ENCODE peak calls at places on chromosomes 2 and 18, in six cellular contexts. M is pancreas; V is CD4-positive, alpha-beta T cell; A is right lobe of liver; W is left lung; O is A549. Q is an unnamed sample.

GRCh38 chr18:55501594-55502345 is 86.2 kb downstream of the TCF4 start:
- DNase-seq in M (no peak), V (no peak), A (no peak), W (no peak), O (no peak), Q (no peak)

GRCh38 chr2:138081225-138082073 is 117.2 kb downstream of the HNMT start:
- DNase-seq in M (no peak), V (no peak), A (no peak), W (no peak), O (no peak), Q (no peak)

GRCh38 chr2:234376229-234376628 is 120.7 kb downstream of the ARL4C start:
- DNase-seq in M (no peak), V (no peak), A (no peak), W (no peak), O (no peak), Q (no peak)

GRCh38 chr18:70366174-70366573 is 77.3 kb downstream of the SOCS6 start:
- DNase-seq in M (no peak), V (no peak), A (no peak), W (no peak), O (no peak), Q (no peak)

GRCh38 chr2:24855703-24856102 is 62.5 kb downstream of the CENPO start:
- DNase-seq in M (no peak), V (no peak), A (no peak), W (no peak), O (no peak), Q (no peak)

GRCh38 chr2:43225788-43226557 is 433 bp downstream of the ZFP36L2 start:
- DNase-seq in M (peak), V (peak), A (peak), W (peak), O (peak), Q (peak)

GRCh38 chr2:213627835-213628234 is 343.6 kb downstream of the SPAG16 start:
- DNase-seq in M (no peak), V (no peak), A (no peak), W (no peak), O (no peak), Q (no peak)

GRCh38 chr2:239343946-239344856 is 56.6 kb downstream of the HDAC4 start:
- DNase-seq in M (no peak), V (no peak), A (no peak), W (no peak), O (no peak), Q (no peak)

GRCh38 chr2:117359266-117359970 is 455.1 kb upstream of the DDX18 start:
- DNase-seq in M (no peak), V (no peak), A (no peak), W (no peak), O (no peak), Q (no peak)

GRCh38 chr2:166314022-166314759 is 61.6 kb downstream of the SCN9A start:
- DNase-seq in M (no peak), V (no peak), A (no peak), W (no peak), O (no peak), Q (no peak)

GRCh38 chr18:21571763-21572162 is 28.7 kb downstream of the ESCO1 start:
- DNase-seq in M (no peak), V (no peak), A (no peak), W (no peak), O (no peak), Q (no peak)

GRCh38 chr18:2963048-2963447 is 49.9 kb downstream of the LPIN2 start:
- DNase-seq in M (no peak), V (no peak), A (no peak), W (no peak), O (no peak), Q (no peak)

GRCh38 chr2:32418777-32419176 is 62.0 kb downstream of the BIRC6 start:
- DNase-seq in M (no peak), V (no peak), A (no peak), W (no peak), O (no peak), Q (no peak)

GRCh38 chr18:42734520-42734919 is 381.0 kb downstream of the RIT2 start:
- DNase-seq in M (no peak), V (no peak), A (no peak), W (no peak), O (no peak), Q (no peak)

GRCh38 chr2:141554810-141555209 is 576.0 kb downstream of the LRP1B start:
- DNase-seq in M (no peak), V (no peak), A (no peak), W (no peak), O (peak), Q (no peak)

GRCh38 chr2:237438082-237438925 is 24.3 kb upstream of the COL6A3 start:
- DNase-seq in M (no peak), V (no peak), A (no peak), W (no peak), O (no peak), Q (no peak)

GRCh38 chr18:59929621-59930295 is 30.0 kb downstream of the PMAIP1 start:
- DNase-seq in M (no peak), V (no peak), A (no peak), W (no peak), O (no peak), Q (no peak)

GRCh38 chr2:75146903-75147332 is 52.4 kb downstream of the TACR1 start:
- DNase-seq in M (no peak), V (no peak), A (no peak), W (no peak), O (no peak), Q (no peak)

GRCh38 chr2:86556508-86556907 is 6.7 kb downstream of the CHMP3 start:
- DNase-seq in M (no peak), V (no peak), A (no peak), W (peak), O (no peak), Q (no peak)

GRCh38 chr18:31487251-31488015 is 10.5 kb upstream of the DSG2 start:
- DNase-seq in M (no peak), V (no peak), A (no peak), W (peak), O (peak), Q (no peak)

GRCh38 chr2:161139098-161139987 is 20.9 kb upstream of the TANK start:
- DNase-seq in M (no peak), V (no peak), A (no peak), W (no peak), O (no peak), Q (no peak)

GRCh38 chr2:202278944-202279343 is 13.4 kb downstream of the NOP58 start:
- DNase-seq in M (no peak), V (no peak), A (no peak), W (no peak), O (peak), Q (no peak)

GRCh38 chr18:49652841-49653240 is 91.0 kb downstream of the LIPG start:
- DNase-seq in M (no peak), V (no peak), A (no peak), W (no peak), O (no peak), Q (no peak)

GRCh38 chr2:58449286-58450010 is 208.3 kb upstream of the FANCL start:
- DNase-seq in M (no peak), V (no peak), A (no peak), W (no peak), O (no peak), Q (no peak)

GRCh38 chr2:19810148-19810547 is 91.6 kb downstream of the TTC32 start:
- DNase-seq in M (no peak), V (no peak), A (no peak), W (no peak), O (no peak), Q (no peak)

GRCh38 chr2:19812166-19812565 is 89.6 kb downstream of the TTC32 start:
- DNase-seq in M (no peak), V (no peak), A (no peak), W (no peak), O (no peak), Q (no peak)

GRCh38 chr2:19809206-19809605 is 92.6 kb downstream of the TTC32 start:
- DNase-seq in M (no peak), V (no peak), A (no peak), W (no peak), O (no peak), Q (no peak)

GRCh38 chr2:19810637-19811036 is 91.1 kb downstream of the TTC32 start:
- DNase-seq in M (no peak), V (no peak), A (no peak), W (no peak), O (no peak), Q (no peak)

DNA sequence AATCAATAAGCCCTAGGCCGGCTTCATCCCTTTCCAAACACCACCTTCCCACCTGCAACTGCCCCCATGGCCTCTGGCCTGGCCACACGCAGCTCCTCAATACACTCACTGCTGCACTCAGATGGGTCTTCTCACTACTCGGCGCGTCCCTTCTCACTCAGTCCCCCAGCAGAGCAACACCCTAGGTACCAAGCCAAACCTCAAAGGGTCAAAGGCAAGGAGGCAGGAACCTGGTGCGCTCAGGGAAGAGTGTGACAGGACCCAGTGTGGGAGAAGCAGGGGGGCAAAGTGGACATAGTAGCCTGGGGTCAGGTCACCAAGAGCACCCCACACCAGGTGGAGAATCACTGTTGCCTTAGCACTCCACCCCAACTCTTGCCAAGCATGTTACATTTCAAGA is 90.6 kb downstream of the TTC32 start:
- DNase-seq in M (no peak), V (no peak), A (no peak), W (no peak), O (no peak), Q (no peak)
- H3K27ac ChIP-seq in M (no peak), V (no peak), A (no peak), W (no peak), O (no peak), Q (no peak)

DNA sequence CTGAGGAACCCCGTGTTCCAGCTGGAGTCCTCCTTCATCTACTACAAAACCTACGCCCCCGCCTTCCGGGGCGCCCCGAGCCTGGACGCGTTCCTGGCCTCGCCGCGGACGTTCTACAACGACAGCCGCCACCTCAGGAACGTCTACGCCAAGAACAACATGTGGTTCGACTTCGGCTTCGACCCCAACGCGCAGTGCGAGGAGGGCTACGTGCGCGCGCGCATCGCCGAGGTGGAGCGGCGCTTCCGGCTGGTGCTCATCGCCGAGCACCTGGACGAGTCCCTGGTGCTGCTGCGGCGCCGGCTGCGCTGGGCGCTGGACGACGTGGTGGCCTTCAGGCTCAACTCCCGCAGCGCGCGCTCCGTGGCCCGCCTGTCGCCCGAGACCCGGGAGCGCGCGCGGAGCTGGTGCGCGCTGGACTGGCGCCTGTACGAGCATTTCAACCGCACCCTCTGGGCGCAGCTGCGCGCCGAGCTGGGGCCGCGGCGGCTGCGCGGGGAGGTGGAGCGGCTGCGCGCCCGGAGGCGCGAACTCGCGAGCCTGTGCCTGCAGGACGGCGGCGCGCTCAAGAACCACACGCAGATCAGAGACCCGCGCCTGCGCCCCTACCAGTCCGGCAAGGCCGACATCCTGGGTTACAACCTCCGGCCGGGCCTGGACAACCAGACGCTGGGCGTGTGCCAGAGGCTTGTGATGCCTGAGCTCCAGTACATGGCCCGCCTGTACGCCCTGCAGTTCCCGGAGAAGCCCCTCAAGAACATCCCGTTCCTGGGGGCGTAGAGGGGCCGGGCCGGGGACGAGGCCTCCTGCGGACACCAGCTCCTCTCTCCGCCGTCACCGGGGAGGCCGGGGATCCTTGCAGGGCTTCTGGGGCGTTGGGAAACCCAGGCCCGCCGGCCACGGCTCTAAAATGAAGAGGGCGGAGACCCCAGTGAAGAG is 5.3 kb upstream of the NEU4 start:
- DNase-seq in M (peak), V (no peak), A (peak), W (peak), O (no peak), Q (peak)
- H3K27ac ChIP-seq in M (no peak), V (no peak), A (no peak), W (no peak), O (peak), Q (peak)

GRCh38 chr2:197555467-197555866 is 39.6 kb downstream of the MOB4 start:
- DNase-seq in M (no peak), V (no peak), A (no peak), W (no peak), O (no peak), Q (no peak)
- H3K27ac ChIP-seq in M (no peak), V (no peak), A (no peak), W (no peak), O (no peak), Q (no peak)

GRCh38 chr2:219426068-219426443 is 7.9 kb downstream of the DES start:
- DNase-seq in M (no peak), V (no peak), A (no peak), W (no peak), O (no peak), Q (no peak)
- H3K27ac ChIP-seq in M (no peak), V (no peak), A (no peak), W (no peak), O (no peak), Q (no peak)

GRCh38 chr2:173217106-173217840 is 137.4 kb upstream of the CDCA7 start:
- DNase-seq in M (no peak), V (no peak), A (no peak), W (peak), O (no peak), Q (no peak)
- H3K27ac ChIP-seq in M (no peak), V (no peak), A (no peak), W (no peak), O (no peak), Q (no peak)

GRCh38 chr2:72276876-72277275 is 129.2 kb upstream of the CYP26B1 start:
- DNase-seq in M (no peak), V (no peak), A (no peak), W (no peak), O (no peak), Q (no peak)
- H3K27ac ChIP-seq in M (no peak), V (no peak), A (no peak), W (no peak), O (peak), Q (no peak)

GRCh38 chr2:241540391-241540765 is 18.2 kb upstream of the BOK start:
- DNase-seq in M (no peak), V (no peak), A (peak), W (peak), O (no peak), Q (no peak)
- H3K27ac ChIP-seq in M (peak), V (no peak), A (no peak), W (no peak), O (no peak), Q (no peak)

GRCh38 chr2:98485453-98485755 is 40.7 kb downstream of the INPP4A start:
- DNase-seq in M (peak), V (no peak), A (no peak), W (no peak), O (no peak), Q (no peak)
- H3K27ac ChIP-seq in M (no peak), V (no peak), A (no peak), W (no peak), O (no peak), Q (no peak)

GRCh38 chr2:133576714-133577113 is 8.5 kb upstream of the NCKAP5 start:
- DNase-seq in M (no peak), V (no peak), A (no peak), W (no peak), O (no peak), Q (no peak)

GRCh38 chr2:133586978-133587377 is 18.7 kb upstream of the NCKAP5 start:
- DNase-seq in M (no peak), V (no peak), A (no peak), W (no peak), O (no peak), Q (no peak)

GRCh38 chr2:133579295-133579694 is 11.0 kb upstream of the NCKAP5 start:
- DNase-seq in M (no peak), V (no peak), A (peak), W (no peak), O (no peak), Q (no peak)

GRCh38 chr2:133581027-133581760 is 12.9 kb upstream of the NCKAP5 start:
- DNase-seq in M (no peak), V (no peak), A (no peak), W (no peak), O (no peak), Q (no peak)
- H3K27ac ChIP-seq in M (no peak), V (no peak), A (no peak), W (no peak), O (peak), Q (no peak)

GRCh38 chr2:72815655-72816268 is 10.1 kb downstream of the EXOC6B start:
- DNase-seq in M (no peak), V (no peak), A (no peak), W (no peak), O (no peak), Q (no peak)

GRCh38 chr2:72819501-72819900 is 6.3 kb downstream of the EXOC6B start:
- DNase-seq in M (no peak), V (no peak), A (no peak), W (no peak), O (no peak), Q (no peak)

GRCh38 chr2:72809095-72809494 is 16.7 kb downstream of the EXOC6B start:
- DNase-seq in M (no peak), V (no peak), A (no peak), W (no peak), O (no peak), Q (no peak)

GRCh38 chr2:72810165-72810564 is 15.7 kb downstream of the EXOC6B start:
- DNase-seq in M (no peak), V (no peak), A (no peak), W (no peak), O (no peak), Q (no peak)

DNA sequence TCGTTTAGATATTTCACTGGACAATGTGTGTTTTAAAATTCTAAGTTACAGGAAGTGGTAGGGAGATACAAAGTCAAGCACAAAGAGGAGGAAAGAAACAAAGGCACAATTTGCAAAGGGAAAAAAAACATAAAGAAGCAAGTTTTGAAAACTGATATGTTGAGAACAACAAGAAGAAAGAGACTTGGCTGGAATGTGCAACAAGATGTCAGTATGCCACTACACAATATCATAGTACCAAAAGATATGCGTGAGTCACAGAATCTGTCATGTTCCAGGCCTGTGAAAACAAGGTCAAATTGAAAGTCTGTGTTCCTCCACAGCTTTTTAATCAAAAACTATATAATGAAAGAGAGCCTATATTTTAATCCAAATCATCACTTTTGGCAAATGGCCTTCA is 12.0 kb downstream of the EXOC6B start:
- DNase-seq in M (no peak), V (no peak), A (no peak), W (no peak), O (no peak), Q (no peak)
- H3K27ac ChIP-seq in M (no peak), V (no peak), A (no peak), W (no peak), O (no peak), Q (no peak)